ENCODE peak calls at places on chromosomes 11 and 22, in six cellular contexts. C, B, Y, K, R and S are unnamed samples.

GRCh38 chr22:27993201-27993635 is 74.2 kb upstream of the PITPNB start:
- DNase-seq in R (no peak), B (no peak), Y (no peak), K (no peak), C (no peak), S (no peak)

GRCh38 chr11:118223992-118224391 is 819 bp downstream of the JAML start:
- DNase-seq in Y (no peak), C (no peak), R (no peak), B (peak; percentile 56), K (peak; percentile 33), S (no peak)

GRCh38 chr11:46160100-46160499 is 38.8 kb upstream of the PHF21A start:
- DNase-seq in K (no peak), B (no peak), R (no peak), C (no peak), Y (no peak), S (no peak)

GRCh38 chr22:45268958-45269844 is 15.5 kb upstream of the UPK3A start:
- DNase-seq in Y (peak; percentile 96), C (peak; percentile 76), R (peak; percentile 78), B (peak; percentile 88), K (peak; percentile 85), S (no peak)

GRCh38 chr22:17744430-17744829 is 29.8 kb downstream of the BID start:
- DNase-seq in K (no peak), Y (no peak), R (no peak), C (no peak), B (no peak), S (no peak)

GRCh38 chr11:68932358-68932757 is 28.7 kb downstream of the IGHMBP2 start:
- DNase-seq in Y (no peak), C (no peak), R (no peak), K (no peak), B (no peak), S (no peak)

GRCh38 chr11:15707971-15708370 is 593.2 kb downstream of the INSC start:
- DNase-seq in R (no peak), C (peak; percentile 8), K (no peak), B (no peak), Y (no peak), S (no peak)

GRCh38 chr11:74169736-74170458 is 905 bp downstream of the C2CD3 start:
- DNase-seq in C (peak; percentile 10), R (no peak), B (no peak), K (no peak), Y (no peak), S (no peak)

GRCh38 chr11:2135018-2135569 is 4.1 kb downstream of the IGF2 start:
- DNase-seq in R (no peak), Y (no peak), B (no peak), C (no peak), K (no peak), S (no peak)

GRCh38 chr22:38080847-38081635 is 2.9 kb downstream of the SLC16A8 start:
- DNase-seq in B (no peak), K (no peak), Y (peak; percentile 52), R (no peak), C (peak; percentile 42), S (no peak)

GRCh38 chr22:48369789-48370507 is 1457.7 kb downstream of the BRD1 start:
- DNase-seq in C (no peak), R (no peak), Y (no peak), K (no peak), B (no peak), S (no peak)

GRCh38 chr11:87463486-87464102 is 425.9 kb downstream of the TMEM135 start:
- DNase-seq in C (peak; percentile 40), K (no peak), R (no peak), B (no peak), Y (no peak), S (no peak)